ENCODE peak calls at places on chromosomes 13 and 19, in eight cellular contexts. F, Y, K, O, R, V, C and E are unnamed samples.

GRCh38 chr13:41053384-41053826 is 7.9 kb upstream of the WBP4 start:
- DNase-seq in C (no peak), K (no peak), Y (no peak), V (peak), R (no peak), F (no peak), O (no peak), E (peak)

GRCh38 chr19:33447336-33448158 is 74.0 kb downstream of the CEBPG start:
- DNase-seq in R (no peak), V (no peak), Y (no peak), O (no peak), C (no peak), F (no peak), K (no peak), E (no peak)

GRCh38 chr19:8512115-8512967 is 1.6 kb downstream of the ZNF414 start:
- DNase-seq in K (peak), V (no peak), Y (peak), C (no peak), O (peak), F (peak), R (no peak), E (peak)

GRCh38 chr13:99746857-99747710 is 224.5 kb downstream of the ZIC5 start:
- DNase-seq in C (no peak), V (no peak), F (no peak), R (no peak), O (no peak), K (peak), Y (no peak), E (no peak)

GRCh38 chr19:41785653-41786052 is 10.7 kb upstream of the CEACAM3 start:
- DNase-seq in R (peak), V (peak), O (peak), Y (peak), K (peak), F (peak), C (peak), E (peak)

GRCh38 chr19:10694706-10695105 is 6.5 kb upstream of the QTRT1 start:
- DNase-seq in R (no peak), C (no peak), K (no peak), Y (no peak), V (no peak), O (no peak), F (no peak), E (no peak)

GRCh38 chr13:48437381-48437780 is 24.5 kb upstream of the LPAR6 start:
- DNase-seq in V (no peak), Y (no peak), C (no peak), R (peak), O (no peak), K (no peak), F (no peak), E (no peak)

GRCh38 chr13:108214511-108215383 is 589 bp downstream of the LIG4 start:
- DNase-seq in K (no peak), F (no peak), V (no peak), C (no peak), R (no peak), Y (peak), O (no peak), E (no peak)

GRCh38 chr19:35042954-35043604 is 1.6 kb downstream of the HPN start:
- DNase-seq in F (peak), Y (no peak), K (no peak), C (no peak), O (no peak), R (no peak), V (no peak), E (no peak)

GRCh38 chr13:114222461-114222968 is 12.2 kb upstream of the CDC16 start:
- DNase-seq in R (peak), F (peak), C (no peak), K (no peak), V (no peak), Y (no peak), O (no peak), E (peak)

GRCh38 chr19:11949201-11949600 is 15.6 kb upstream of the ZNF763 start:
- DNase-seq in V (no peak), O (no peak), C (no peak), R (no peak), K (no peak), Y (no peak), F (no peak), E (no peak)

GRCh38 chr19:43425567-43426392 is 11.1 kb downstream of the TEX101 start:
- DNase-seq in V (no peak), O (peak), C (no peak), F (no peak), K (no peak), R (no peak), Y (no peak), E (no peak)

GRCh38 chr13:112777637-112778406 is 88.0 kb downstream of the ATP11A start:
- DNase-seq in V (no peak), O (no peak), R (no peak), F (no peak), C (no peak), Y (peak), K (peak), E (no peak)

GRCh38 chr13:113468461-113469147 is 15.3 kb upstream of the ADPRHL1 start:
- DNase-seq in V (no peak), F (no peak), R (no peak), C (no peak), K (no peak), Y (no peak), O (no peak), E (no peak)

GRCh38 chr13:20389696-20390525 is 135.7 kb downstream of the CRYL1 start:
- DNase-seq in O (no peak), K (no peak), Y (no peak), V (no peak), R (no peak), C (no peak), F (no peak), E (no peak)

GRCh38 chr13:20390526-20391175 is 135.0 kb downstream of the CRYL1 start:
- DNase-seq in O (no peak), Y (no peak), K (no peak), V (no peak), R (no peak), F (no peak), C (no peak), E (no peak)

GRCh38 chr13:20387006-20387405 is 138.7 kb downstream of the CRYL1 start:
- DNase-seq in F (no peak), K (no peak), Y (no peak), C (no peak), R (no peak), O (no peak), V (no peak), E (no peak)

GRCh38 chr13:20387441-20387971 is 138.2 kb downstream of the CRYL1 start:
- DNase-seq in O (no peak), C (no peak), K (no peak), R (no peak), Y (no peak), F (no peak), V (no peak), E (no peak)

DNA sequence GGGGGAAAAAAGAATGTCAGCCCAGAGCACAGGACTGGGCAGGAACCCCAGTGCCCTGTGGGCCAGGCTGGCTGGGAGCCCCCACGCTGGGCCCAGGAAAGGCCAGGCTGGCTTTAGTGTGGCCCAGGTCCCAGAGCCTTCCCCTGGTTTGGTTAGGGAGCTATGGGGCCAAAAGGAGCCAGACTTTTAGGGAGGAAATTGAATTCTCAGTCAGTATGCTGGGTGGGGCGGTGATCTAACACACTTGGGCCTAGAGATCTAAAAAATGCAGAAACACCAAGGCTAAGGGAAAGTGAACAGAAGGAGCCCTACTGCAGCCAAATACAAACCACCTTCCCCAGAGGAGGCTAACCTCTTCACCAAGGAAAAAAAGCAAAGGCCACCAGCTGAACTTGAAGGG is 137.5 kb downstream of the CRYL1 start:
- DNase-seq in V (no peak), F (no peak), C (no peak), O (no peak), R (no peak), K (no peak), Y (no peak), E (no peak)
- H3K9ac ChIP-seq in V (no peak), F (no peak), C (no peak), O (no peak), R (no peak), K (no peak), Y (no peak), E (no peak)

DNA sequence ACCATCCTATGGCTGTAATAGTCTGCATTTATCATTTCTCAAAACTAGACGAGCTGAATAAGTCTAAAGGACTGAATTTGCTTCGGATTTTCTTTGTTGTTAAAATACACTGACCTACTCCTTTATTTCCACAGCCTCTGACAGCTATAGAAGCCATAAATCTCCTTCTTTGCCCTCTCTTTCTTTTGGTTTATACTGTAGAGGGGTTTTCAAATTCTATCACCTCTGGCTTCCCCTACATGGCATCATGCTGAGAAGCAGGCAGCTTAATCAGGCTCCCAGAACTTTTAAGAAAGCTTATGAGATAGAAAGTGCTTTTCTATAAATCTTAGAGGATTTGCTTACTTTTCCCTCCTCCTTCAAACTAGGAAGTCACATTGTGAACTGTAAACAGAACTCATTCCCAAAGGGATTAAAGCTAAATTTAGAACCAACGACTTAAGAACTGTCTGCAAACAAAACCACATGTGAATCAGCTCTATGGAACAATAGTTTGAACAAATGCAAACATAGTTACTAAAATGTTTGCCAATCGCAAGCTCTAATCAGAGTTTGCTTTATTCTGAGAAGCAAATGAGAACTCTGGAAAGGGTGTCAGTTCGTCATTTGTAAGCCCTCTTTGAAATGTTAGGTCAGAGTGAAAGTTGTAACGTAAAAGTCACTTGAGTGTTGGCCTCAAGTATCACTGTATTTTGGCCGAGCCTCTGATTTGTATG is 344.0 kb downstream of the RFC3 start:
- DNase-seq in F (peak), K (no peak), C (no peak), O (no peak), V (no peak), R (peak), Y (no peak), E (no peak)
- TF ChIP-seq POLR2AphosphoS5 in F (no peak), K (no peak), C (no peak), O (no peak), V (no peak), R (no peak), Y (no peak), E (no peak)

DNA sequence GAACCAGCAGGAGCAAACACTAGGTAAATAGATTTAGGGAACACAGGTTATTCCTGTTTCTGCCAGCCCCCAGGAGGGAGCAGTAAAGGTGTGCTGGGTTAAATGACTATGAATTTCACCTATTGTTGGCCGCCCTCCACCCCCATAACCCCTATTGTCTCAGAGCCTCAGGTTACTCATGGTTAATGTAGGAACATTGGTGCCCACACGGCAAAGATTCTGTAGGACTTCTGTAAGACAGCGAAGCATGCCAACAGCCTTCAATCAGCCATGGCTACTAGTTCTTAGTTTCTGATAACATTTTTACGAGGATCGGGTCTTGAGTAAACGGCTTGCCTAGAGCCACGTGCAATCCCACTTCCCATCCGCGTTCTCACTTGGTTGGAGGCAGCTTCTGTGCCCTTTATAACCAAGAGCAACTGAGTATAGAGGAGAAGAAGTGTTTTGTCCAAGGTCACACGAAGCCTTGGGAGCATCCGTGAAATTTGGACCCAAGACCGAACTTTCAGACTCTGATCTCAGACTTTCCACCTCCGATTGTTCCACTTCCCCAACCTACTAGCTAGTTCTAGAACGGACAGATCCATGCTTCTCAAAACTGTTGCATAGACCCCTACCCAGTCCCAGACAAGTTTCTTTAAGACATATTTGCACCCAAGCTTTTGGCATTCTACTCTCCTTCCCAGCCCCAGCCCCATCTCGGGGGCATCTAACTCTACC is 5.1 kb upstream of the CACNG8 start:
- DNase-seq in C (no peak), F (no peak), Y (no peak), R (no peak), O (no peak), V (no peak), K (no peak), E (no peak)
- H3K9ac ChIP-seq in C (no peak), F (no peak), Y (no peak), R (no peak), O (no peak), V (no peak), K (peak), E (no peak)

DNA sequence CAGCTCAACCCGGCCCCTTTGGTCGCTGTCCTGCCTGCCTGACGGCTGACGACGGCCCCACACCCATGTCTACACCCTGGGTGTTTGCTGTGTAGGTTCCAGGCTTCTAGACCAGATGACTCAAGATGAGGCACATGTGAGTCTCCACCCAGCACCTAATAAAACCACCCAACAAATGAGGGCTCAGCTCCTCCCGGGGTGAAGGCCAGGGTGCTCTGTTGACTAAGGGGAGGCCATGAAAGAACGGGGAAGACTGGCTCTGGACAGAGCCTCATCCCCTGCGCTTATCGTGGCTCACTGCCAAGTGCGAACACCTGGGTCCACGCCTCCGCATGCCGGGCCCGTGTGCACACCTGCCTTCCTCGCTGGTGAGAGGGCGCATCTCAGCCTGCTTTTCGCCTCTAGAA is 39.6 kb downstream of the COL4A2 start:
- DNase-seq in F (no peak), O (peak), V (no peak), K (no peak), C (no peak), R (no peak), Y (no peak), E (no peak)
- TF ChIP-seq POLR2AphosphoS5 in F (no peak), O (no peak), V (no peak), K (no peak), C (no peak), R (no peak), Y (no peak), E (no peak)

DNA sequence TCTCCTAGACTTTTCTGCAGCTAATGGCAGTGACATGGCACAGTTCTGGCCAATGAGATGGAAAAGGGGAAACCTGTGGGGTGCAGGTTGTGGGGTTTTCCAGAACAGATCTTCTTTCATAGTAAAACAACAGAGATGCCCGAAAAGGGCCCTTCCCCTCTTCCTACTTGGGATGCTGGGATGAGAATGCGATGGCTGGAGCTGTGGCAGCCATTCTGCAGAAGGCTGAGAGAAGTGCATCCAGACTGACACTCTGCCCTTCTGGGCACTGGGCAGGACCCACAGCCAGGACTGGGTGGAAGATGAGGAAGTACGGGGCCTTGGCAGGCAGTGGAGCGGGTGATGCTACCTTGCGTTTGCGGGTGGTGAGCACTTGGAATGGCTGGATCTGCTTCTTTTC is 16.9 kb upstream of the PLA2G4C start:
- DNase-seq in C (no peak), Y (no peak), R (no peak), O (no peak), F (no peak), V (no peak), K (no peak), E (no peak)
- H3K9ac ChIP-seq in C (no peak), Y (no peak), R (no peak), O (no peak), F (no peak), V (no peak), K (no peak), E (no peak)

GRCh38 chr19:1730157-1730556 is 23.1 kb upstream of the ONECUT3 start:
- DNase-seq in O (no peak), R (no peak), F (no peak), V (no peak), C (no peak), Y (no peak), K (no peak), E (no peak)

GRCh38 chr19:1728816-1729567 is 24.3 kb upstream of the ONECUT3 start:
- DNase-seq in R (no peak), Y (no peak), O (no peak), C (no peak), F (no peak), K (no peak), V (no peak), E (no peak)

GRCh38 chr19:1729568-1729925 is 23.8 kb upstream of the ONECUT3 start:
- DNase-seq in C (no peak), F (no peak), R (no peak), K (no peak), V (no peak), O (no peak), Y (no peak), E (no peak)

GRCh38 chr19:1720237-1720636 is 33.1 kb upstream of the ONECUT3 start:
- DNase-seq in K (peak), F (no peak), V (no peak), O (no peak), Y (peak), C (no peak), R (no peak), E (no peak)

DNA sequence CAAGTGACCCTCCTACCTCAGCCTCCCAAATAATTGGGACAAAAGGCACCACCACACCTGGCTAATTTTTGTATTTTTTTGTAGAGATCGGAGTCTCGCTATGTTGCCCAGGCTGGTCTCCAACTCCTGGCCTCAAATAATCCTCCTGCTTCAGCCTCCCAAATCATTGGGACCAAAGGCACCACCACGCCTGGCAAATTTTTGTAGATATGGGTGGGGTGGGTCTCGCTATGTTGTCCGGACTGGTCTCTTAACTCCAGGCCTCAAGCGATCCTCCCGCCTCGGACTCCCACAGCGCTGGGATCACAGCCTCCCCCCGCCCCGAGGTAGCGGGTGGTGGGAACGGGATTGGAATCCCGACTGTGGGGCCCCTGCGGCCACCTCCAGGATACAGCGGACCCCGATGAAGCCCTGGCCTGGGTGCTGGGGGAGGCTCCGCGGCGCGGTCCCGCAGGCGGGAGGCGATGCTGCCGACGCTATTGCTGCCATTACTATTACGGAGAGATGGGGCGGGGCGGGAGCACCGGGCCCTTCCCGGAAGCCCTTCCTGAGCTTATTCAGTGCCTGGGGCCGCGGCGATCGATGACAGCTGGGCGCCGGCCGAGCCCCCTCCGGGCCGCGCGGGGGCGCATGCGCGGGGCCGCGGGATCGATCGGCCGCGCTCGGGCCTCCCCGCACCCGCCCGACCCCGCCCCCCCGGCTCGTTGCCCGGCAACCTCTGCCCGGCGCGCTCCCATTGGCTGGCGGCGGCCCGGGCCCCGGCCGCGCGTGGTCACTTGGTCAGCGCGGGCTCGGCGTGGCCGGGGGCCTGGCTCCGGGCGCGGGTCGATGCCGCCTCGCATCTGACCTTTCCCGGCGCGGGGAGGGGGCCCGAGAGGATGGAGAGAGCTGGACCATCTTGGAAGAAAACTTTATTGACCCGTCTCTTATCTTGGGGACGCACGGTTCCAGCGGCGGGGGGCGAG is 27.9 kb upstream of the ONECUT3 start:
- DNase-seq in Y (peak), O (no peak), F (peak), K (peak), V (no peak), C (no peak), R (peak), E (peak)
- TF ChIP-seq POLR2AphosphoS5 in Y (no peak), O (peak), F (no peak), K (no peak), V (no peak), C (no peak), R (no peak), E (no peak)

GRCh38 chr19:4012975-4013634 is 5.6 kb downstream of the PIAS4 start:
- DNase-seq in C (no peak), R (no peak), F (no peak), V (no peak), O (no peak), Y (peak), K (no peak), E (no peak)

GRCh38 chr19:4016486-4016885 is 8.9 kb downstream of the PIAS4 start:
- DNase-seq in Y (no peak), O (no peak), K (no peak), R (no peak), V (no peak), F (no peak), C (no peak), E (no peak)

GRCh38 chr19:4015705-4016402 is 8.3 kb downstream of the PIAS4 start:
- DNase-seq in F (no peak), K (no peak), C (no peak), O (no peak), Y (peak), R (no peak), V (no peak), E (no peak)

GRCh38 chr19:4013886-4014540 is 6.5 kb downstream of the PIAS4 start:
- DNase-seq in C (no peak), Y (peak), K (no peak), O (no peak), V (no peak), R (no peak), F (no peak), E (no peak)

GRCh38 chr19:4014541-4015491 is 7.3 kb downstream of the PIAS4 start:
- DNase-seq in K (peak), Y (peak), F (no peak), V (no peak), O (no peak), R (no peak), C (no peak), E (peak)
- H3K9ac ChIP-seq in K (no peak), Y (no peak), F (no peak), V (no peak), O (no peak), R (no peak), C (no peak), E (peak)

GRCh38 chr19:2240881-2241760 is 4.5 kb downstream of the SF3A2 start:
- DNase-seq in K (no peak), C (no peak), Y (no peak), R (no peak), F (no peak), V (no peak), O (no peak), E (no peak)
- TF ChIP-seq POLR2AphosphoS5 in K (peak), C (no peak), Y (no peak), R (peak), F (no peak), V (no peak), O (no peak), E (no peak)